ENCODE peak calls at places on chromosomes 11 and 22, in four cellular contexts. G is left ventricle myocardium superior, H is Right ventricle myocardium superior, A is pancreas. W is an unnamed sample.

GRCh38 chr11:96114178-96115070 is 190.5 kb upstream of the MTMR2 start:
- ATAC-seq in G (no peak), H (no peak), A (peak), W (no peak)

GRCh38 chr11:24295360-24295759 is 201.5 kb upstream of the LUZP2 start:
- ATAC-seq in G (no peak), H (no peak), A (no peak), W (no peak)

GRCh38 chr11:125282596-125282914 is 118.0 kb downstream of the PKNOX2 start:
- ATAC-seq in G (no peak), H (no peak), A (no peak), W (no peak)

GRCh38 chr11:129643031-129643721 is 172.5 kb upstream of the TMEM45B start:
- ATAC-seq in G (no peak), H (no peak), A (no peak), W (no peak)

GRCh38 chr11:94910779-94911178 is 62.6 kb downstream of the CWC15 start:
- ATAC-seq in G (no peak), H (no peak), A (no peak), W (no peak)

GRCh38 chr11:92750794-92751193 is 218.7 kb upstream of the MTNR1B start:
- ATAC-seq in G (no peak), H (no peak), A (no peak), W (no peak)

GRCh38 chr11:76885390-76886097 is 24.8 kb downstream of the ACER3 start:
- ATAC-seq in G (no peak), H (no peak), A (no peak), W (no peak)

GRCh38 chr22:42335839-42336378 is 65.5 kb upstream of the TCF20 start:
- ATAC-seq in G (no peak), H (peak), A (peak), W (no peak)

GRCh38 chr11:11318961-11319360 is 34.1 kb downstream of the CSNK2A3 start:
- ATAC-seq in G (peak), H (peak), A (no peak), W (no peak)

GRCh38 chr11:61587951-61588695 is 7.2 kb upstream of the SYT7 start:
- ATAC-seq in G (peak), H (peak), A (peak), W (peak)

GRCh38 chr11:2459796-2460531 is 15.2 kb downstream of the KCNQ1 start:
- ATAC-seq in G (no peak), H (no peak), A (no peak), W (no peak)

GRCh38 chr11:57219021-57219627 is 17.9 kb downstream of the APLNR start:
- ATAC-seq in G (peak), H (peak), A (no peak), W (peak)

GRCh38 chr11:132943737-132944556 is 588.4 kb downstream of the OPCML start:
- ATAC-seq in G (no peak), H (no peak), A (no peak), W (no peak)

GRCh38 chr22:26589367-26589844 is 526 bp downstream of the TPST2 start:
- ATAC-seq in G (peak), H (peak), A (peak), W (no peak)

GRCh38 chr11:74272276-74272675 is 39.2 kb downstream of the P4HA3 start:
- ATAC-seq in G (no peak), H (no peak), A (no peak), W (no peak)

GRCh38 chr11:62856333-62856910 is 17.0 kb upstream of the WDR74 start:
- ATAC-seq in G (no peak), H (peak), A (peak), W (no peak)

GRCh38 chr11:75152090-75152489 is 1.2 kb downstream of the SLCO2B1 start:
- ATAC-seq in G (peak), H (peak), A (peak), W (no peak)

GRCh38 chr11:116773203-116774112 is 671 bp upstream of the BUD13 start:
- ATAC-seq in G (peak), H (peak), A (peak), W (peak)

GRCh38 chr11:82889133-82890001 is 10.9 kb downstream of the PRCP start:
- ATAC-seq in G (peak), H (peak), A (no peak), W (no peak)

GRCh38 chr22:40768187-40768586 is 51.0 kb downstream of the SLC25A17 start:
- ATAC-seq in G (no peak), H (no peak), A (no peak), W (no peak)

GRCh38 chr11:73404048-73404447 is 27.8 kb downstream of the RELT start:
- ATAC-seq in G (peak), H (peak), A (peak), W (peak)

GRCh38 chr22:36797988-36798670 is 18.7 kb downstream of the PVALB start:
- ATAC-seq in G (no peak), H (no peak), A (no peak), W (no peak)

GRCh38 chr11:111176603-111177002 is 68.9 kb upstream of the POU2AF2 start:
- ATAC-seq in G (no peak), H (no peak), A (no peak), W (no peak)

GRCh38 chr22:30212363-30212995 is 34.1 kb downstream of the LIF start:
- ATAC-seq in G (peak), H (peak), A (peak), W (peak)